ENCODE peak calls at places on chromosomes 4 and X, in four cellular contexts. One of them, this sample, is unnamed.

GRCh38 chr4:76611611-76612010 is 176.6 kb downstream of the SHROOM3 start:
- DNase-seq in GM06990: no peak
- DNase-seq in G401: no peak
- DNase-seq in NCI-H345: no peak
- DNase-seq in this sample: no peak

GRCh38 chrX:51893931-51894696 is 691 bp downstream of the MAGED1 start:
- DNase-seq in NCI-H345: peak
- DNase-seq in G401: peak
- DNase-seq in GM06990: peak
- DNase-seq in this sample: peak

GRCh38 chr4:40003986-40004385 is 26.3 kb upstream of the PDS5A start:
- DNase-seq in GM06990: no peak
- DNase-seq in G401: no peak
- DNase-seq in NCI-H345: no peak
- DNase-seq in this sample: no peak

GRCh38 chr4:77349796-77350195 is 192.8 kb downstream of the CCNG2 start:
- DNase-seq in NCI-H345: peak
- DNase-seq in GM06990: no peak
- DNase-seq in G401: no peak
- DNase-seq in this sample: no peak

GRCh38 chr4:8010618-8011017 is 71.0 kb upstream of the AFAP1 start:
- DNase-seq in G401: peak
- DNase-seq in NCI-H345: peak
- DNase-seq in GM06990: no peak
- DNase-seq in this sample: peak

GRCh38 chr4:89023140-89023539 is 33.8 kb downstream of the FAM13A start:
- DNase-seq in GM06990: no peak
- DNase-seq in NCI-H345: no peak
- DNase-seq in G401: no peak
- DNase-seq in this sample: no peak

GRCh38 chrX:118872102-118872566 is 48.5 kb downstream of the ZCCHC12 start:
- DNase-seq in NCI-H345: no peak
- DNase-seq in GM06990: no peak
- DNase-seq in G401: peak
- DNase-seq in this sample: no peak

GRCh38 chr4:7759221-7759620 is 180.4 kb downstream of the AFAP1 start:
- DNase-seq in NCI-H345: no peak
- DNase-seq in G401: no peak
- DNase-seq in GM06990: no peak
- DNase-seq in this sample: no peak

GRCh38 chrX:52990848-52991247 is 32.5 kb upstream of the FAM156A start:
- DNase-seq in NCI-H345: no peak
- DNase-seq in GM06990: no peak
- DNase-seq in G401: no peak
- DNase-seq in this sample: no peak

GRCh38 chrX:49165901-49166881 is 3.6 kb downstream of the MAGIX start:
- DNase-seq in NCI-H345: no peak
- DNase-seq in G401: peak
- DNase-seq in GM06990: peak
- DNase-seq in this sample: no peak

GRCh38 chr4:102815981-102816380 is 11.4 kb downstream of the UBE2D3 start:
- DNase-seq in GM06990: no peak
- DNase-seq in NCI-H345: no peak
- DNase-seq in G401: no peak
- DNase-seq in this sample: no peak

GRCh38 chrX:53223955-53224859 is 800 bp downstream of the KDM5C start:
- DNase-seq in NCI-H345: no peak
- DNase-seq in G401: no peak
- DNase-seq in GM06990: no peak
- DNase-seq in this sample: no peak

GRCh38 chr4:174284181-174284886 is 623 bp downstream of the CEP44 start:
- DNase-seq in GM06990: no peak
- DNase-seq in G401: peak
- DNase-seq in NCI-H345: peak
- DNase-seq in this sample: peak

GRCh38 chr4:52659016-52659721 is at the start of gene USP46:
- DNase-seq in GM06990: peak
- DNase-seq in NCI-H345: peak
- DNase-seq in G401: peak
- DNase-seq in this sample: peak

GRCh38 chr4:25843340-25844097 is 19.3 kb downstream of the SEL1L3 start:
- DNase-seq in G401: peak
- DNase-seq in NCI-H345: no peak
- DNase-seq in GM06990: no peak
- DNase-seq in this sample: no peak

GRCh38 chrX:70410921-70411320 is 12.2 kb upstream of the GDPD2 start:
- DNase-seq in GM06990: no peak
- DNase-seq in NCI-H345: no peak
- DNase-seq in G401: no peak
- DNase-seq in this sample: no peak

GRCh38 chr4:86959588-86960500 is 25.0 kb downstream of the AFF1 start:
- DNase-seq in NCI-H345: no peak
- DNase-seq in GM06990: no peak
- DNase-seq in G401: no peak
- DNase-seq in this sample: no peak

GRCh38 chrX:9339603-9340569 is 125.0 kb upstream of the TBL1X start:
- DNase-seq in NCI-H345: no peak
- DNase-seq in GM06990: no peak
- DNase-seq in G401: peak
- DNase-seq in this sample: peak

GRCh38 chr4:10998826-10999225 is 314.3 kb upstream of the CLNK start:
- DNase-seq in G401: no peak
- DNase-seq in GM06990: no peak
- DNase-seq in NCI-H345: no peak
- DNase-seq in this sample: no peak

GRCh38 chrX:109943740-109944092 is 59.2 kb upstream of the TMEM164 start:
- DNase-seq in GM06990: no peak
- DNase-seq in G401: no peak
- DNase-seq in NCI-H345: peak
- DNase-seq in this sample: no peak

GRCh38 chrX:140767646-140768045 is 58.1 kb downstream of the LINC00632 start:
- DNase-seq in NCI-H345: no peak
- DNase-seq in GM06990: no peak
- DNase-seq in G401: no peak
- DNase-seq in this sample: no peak

GRCh38 chr4:53459548-53459947 is 82.1 kb downstream of the FIP1L1 start:
- DNase-seq in GM06990: no peak
- DNase-seq in G401: no peak
- DNase-seq in NCI-H345: no peak
- DNase-seq in this sample: no peak

GRCh38 chr4:128718793-128719192 is 90.7 kb upstream of the JADE1 start:
- DNase-seq in GM06990: no peak
- DNase-seq in NCI-H345: no peak
- DNase-seq in G401: no peak
- DNase-seq in this sample: no peak

GRCh38 chr4:36761625-36762024 is 480.2 kb downstream of the DTHD1 start:
- DNase-seq in GM06990: no peak
- DNase-seq in NCI-H345: no peak
- DNase-seq in G401: no peak
- DNase-seq in this sample: no peak

GRCh38 chrX:154020500-154021115 is 906 bp upstream of the IRAK1 start:
- DNase-seq in NCI-H345: no peak
- DNase-seq in G401: no peak
- DNase-seq in GM06990: no peak
- DNase-seq in this sample: no peak

GRCh38 chr4:88442636-88443260 is 14.2 kb upstream of the HERC5 start:
- DNase-seq in NCI-H345: no peak
- DNase-seq in G401: no peak
- DNase-seq in GM06990: no peak
- DNase-seq in this sample: no peak

GRCh38 chrX:84865113-84865512 is 138.6 kb upstream of the APOOL start:
- DNase-seq in G401: no peak
- DNase-seq in NCI-H345: no peak
- DNase-seq in GM06990: no peak
- DNase-seq in this sample: no peak

GRCh38 chr4:138953962-138954371 is 61.6 kb upstream of the NOCT start:
- DNase-seq in GM06990: no peak
- DNase-seq in NCI-H345: no peak
- DNase-seq in G401: no peak
- DNase-seq in this sample: no peak

GRCh38 chr4:149056615-149057014 is 614.4 kb upstream of the NR3C2 start:
- DNase-seq in G401: no peak
- DNase-seq in GM06990: no peak
- DNase-seq in NCI-H345: no peak
- DNase-seq in this sample: no peak

GRCh38 chrX:139850968-139851367 is 81.9 kb downstream of the ATP11C start:
- DNase-seq in NCI-H345: no peak
- DNase-seq in G401: no peak
- DNase-seq in GM06990: no peak
- DNase-seq in this sample: no peak